ENCODE peak calls at places on chromosome 2, in four cellular contexts. C, B, F and S are unnamed samples.

GRCh38 chr2:218368150-218368528 is 11.5 kb downstream of the CATIP start:
- DNase-seq in C (no peak), B (no peak), F (no peak), S (no peak)

GRCh38 chr2:198054299-198054698 is 249.9 kb downstream of the PLCL1 start:
- DNase-seq in B (peak; percentile 74), F (no peak), C (no peak), S (peak; percentile 45)

GRCh38 chr2:65662654-65663432 is 230.4 kb upstream of the SPRED2 start:
- DNase-seq in B (no peak), C (no peak), F (no peak), S (peak; percentile 29)

GRCh38 chr2:108316194-108316880 is 27.6 kb downstream of the SULT1C2 start:
- DNase-seq in F (no peak), B (peak; percentile 34), C (no peak), S (no peak)

GRCh38 chr2:181785677-181786344 is 105.5 kb upstream of the NEUROD1 start:
- DNase-seq in C (no peak), B (no peak), F (no peak), S (no peak)

GRCh38 chr2:191478754-191479679 is 198.9 kb upstream of the NABP1 start:
- DNase-seq in F (no peak), B (peak; percentile 14), C (no peak), S (no peak)

GRCh38 chr2:219630770-219631405 is 3.5 kb downstream of the SLC4A3 start:
- DNase-seq in B (no peak), F (no peak), C (no peak), S (no peak)

GRCh38 chr2:151728736-151729415 is 5.4 kb downstream of the NEB start:
- DNase-seq in B (peak; percentile 44), F (no peak), C (no peak), S (no peak)